ENCODE peak calls at places on chromosomes 13 and 19, in six cellular contexts. F, S, V, J, Y and G are unnamed samples. For H3K4me1, the result is how much of the 10 kb centered on the place peaks cover.

GRCh38 chr19:2426661-2427322 is 594 bp downstream of the TIMM13 start:
- DNase-seq in F (peak), S (peak), V (peak), J (peak), Y (peak), G (peak)

GRCh38 chr13:64239372-64239771 is 2823.7 kb upstream of the PCDH20 start:
- DNase-seq in F (no peak), S (no peak), V (no peak), J (no peak), Y (no peak), G (no peak)

GRCh38 chr19:2982983-2983350 is 5.6 kb downstream of the TLE6 start:
- DNase-seq in F (peak), S (peak), V (peak), J (peak), Y (peak), G (peak)

GRCh38 chr19:17560205-17560595 is 4.8 kb downstream of the COLGALT1 start:
- DNase-seq in F (no peak), S (peak), V (no peak), J (peak), Y (no peak), G (no peak)

GRCh38 chr13:113064534-113065405 is 40.8 kb upstream of the F7 start:
- DNase-seq in F (no peak), S (no peak), V (no peak), J (no peak), Y (no peak), G (peak)

GRCh38 chr13:105442941-105443340 is 1092.5 kb downstream of the EFNB2 start:
- DNase-seq in F (no peak), S (peak), V (no peak), J (no peak), Y (no peak), G (no peak)

GRCh38 chr13:113157206-113157928 is 1.1 kb upstream of the PROZ start:
- DNase-seq in F (no peak), S (no peak), V (peak), J (no peak), Y (no peak), G (no peak)

GRCh38 chr19:38691938-38692457 is 44.5 kb downstream of the ACTN4 start:
- DNase-seq in F (no peak), S (peak), V (peak), J (no peak), Y (no peak), G (peak)

GRCh38 chr13:30466358-30466714 is 600 bp upstream of the HMGB1 start:
- DNase-seq in F (no peak), S (no peak), V (peak), J (no peak), Y (no peak), G (no peak)

GRCh38 chr13:49494645-49495044 is 1.1 kb upstream of the PHF11 start:
- DNase-seq in F (no peak), S (no peak), V (no peak), J (no peak), Y (no peak), G (no peak)

GRCh38 chr13:30818323-30818960 is 83.1 kb downstream of the ALOX5AP start:
- DNase-seq in F (no peak), S (no peak), V (no peak), J (no peak), Y (no peak), G (no peak)

GRCh38 chr13:72536668-72537399 is 190.6 kb downstream of the MZT1 start:
- DNase-seq in F (no peak), S (no peak), V (no peak), J (no peak), Y (peak), G (no peak)

GRCh38 chr19:54518844-54519243 is 16.2 kb downstream of the LAIR2 start:
- DNase-seq in F (no peak), S (no peak), V (no peak), J (no peak), Y (no peak), G (no peak)

GRCh38 chr19:54521022-54521859 is 18.6 kb downstream of the LAIR2 start:
- DNase-seq in F (no peak), S (no peak), V (no peak), J (no peak), Y (no peak), G (no peak)

GRCh38 chr19:54523403-54523802 is 20.8 kb downstream of the LAIR2 start:
- DNase-seq in F (no peak), S (no peak), V (no peak), J (no peak), Y (no peak), G (no peak)

GRCh38 chr19:54525636-54526035 is 23.0 kb downstream of the LAIR2 start:
- DNase-seq in F (no peak), S (no peak), V (no peak), J (no peak), Y (no peak), G (no peak)

DNA sequence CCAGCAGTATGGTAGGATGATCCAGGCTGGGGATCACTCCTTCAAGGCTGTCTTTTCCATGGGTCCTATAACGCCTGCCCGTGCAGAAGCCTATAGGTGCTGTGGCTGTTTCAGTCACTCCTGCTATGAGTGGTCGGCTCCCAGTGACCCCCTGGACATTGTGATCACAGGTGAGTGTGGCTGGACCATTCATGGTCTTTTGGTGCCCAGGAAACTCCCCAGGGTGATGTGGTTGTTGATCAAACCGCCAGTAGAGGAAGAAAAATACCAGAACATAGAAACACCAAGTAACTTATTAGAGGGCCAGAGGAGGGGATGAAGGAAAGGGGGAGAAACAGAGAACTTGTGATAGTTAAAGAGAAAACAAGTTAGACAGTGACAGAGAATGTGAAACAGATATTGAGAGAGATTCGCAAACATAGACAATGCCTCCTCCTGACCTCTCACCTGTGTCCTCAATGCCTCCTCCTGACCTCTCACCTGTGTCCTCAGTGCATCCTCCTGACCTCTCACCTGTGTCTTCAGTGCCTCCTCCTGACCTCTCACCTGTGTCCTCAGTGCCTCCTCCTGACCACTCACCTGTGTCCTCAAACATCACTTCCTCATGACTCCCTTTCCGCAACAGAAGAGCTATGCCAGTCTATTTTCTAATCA is 19.4 kb downstream of the LAIR2 start:
- DNase-seq in F (no peak), S (no peak), V (no peak), J (no peak), Y (no peak), G (no peak)
- H3K4me1 ChIP-seq in F (under half), S (under half), V (under half), J (under half), Y (under half), G (under half)

GRCh38 chr13:31909889-31910551 is 121.6 kb upstream of the FRY start:
- DNase-seq in F (peak), S (peak), V (peak), J (no peak), Y (peak), G (no peak)

GRCh38 chr13:31910633-31911032 is 120.9 kb upstream of the FRY start:
- DNase-seq in F (no peak), S (no peak), V (no peak), J (no peak), Y (no peak), G (no peak)

GRCh38 chr13:31905896-31906295 is 125.7 kb upstream of the FRY start:
- DNase-seq in F (no peak), S (no peak), V (no peak), J (no peak), Y (no peak), G (no peak)

GRCh38 chr13:31904941-31905824 is 126.4 kb upstream of the FRY start:
- DNase-seq in F (no peak), S (no peak), V (no peak), J (no peak), Y (no peak), G (no peak)

DNA sequence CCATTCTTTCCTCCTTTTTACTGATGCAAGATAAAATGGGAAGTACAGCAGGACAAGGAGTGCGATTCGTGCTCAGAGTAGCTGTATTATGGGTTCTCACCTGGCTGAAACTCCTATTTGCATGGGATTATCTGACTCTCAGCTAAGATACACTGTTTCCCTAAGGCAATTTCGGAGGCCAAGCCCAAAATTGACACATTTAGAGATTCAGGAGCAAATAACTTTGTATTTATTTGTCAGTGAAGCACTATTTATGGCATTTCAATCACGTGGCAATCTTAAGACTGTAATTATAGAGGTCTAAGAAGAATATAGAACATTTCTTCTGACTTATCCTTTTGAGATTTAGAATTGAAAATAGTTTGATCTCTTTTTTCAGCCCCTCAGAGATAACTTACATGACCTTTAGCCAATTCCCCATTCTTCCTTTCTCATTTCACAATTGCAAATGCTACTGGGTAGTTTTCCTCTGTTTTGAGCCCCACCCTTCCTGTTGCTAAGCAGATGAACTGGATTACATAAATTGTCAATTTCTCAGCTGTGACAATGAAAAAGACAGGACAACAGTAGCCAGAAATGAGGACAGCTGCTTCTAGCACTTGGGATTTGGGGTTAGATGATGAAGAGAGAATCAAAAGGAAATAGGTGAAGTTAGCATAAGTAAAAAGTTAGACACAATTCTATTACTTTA is 122.7 kb upstream of the FRY start:
- DNase-seq in F (no peak), S (no peak), V (no peak), J (no peak), Y (no peak), G (no peak)
- TF ChIP-seq CTCF in F (no peak), S (no peak), V (no peak), J (no peak), Y (no peak), G (no peak)

GRCh38 chr19:12790628-12791344 is 500 bp upstream of the JUNB start:
- DNase-seq in F (no peak), S (no peak), V (no peak), J (no peak), Y (peak), G (no peak)

GRCh38 chr19:12789904-12790619 is 1.2 kb upstream of the JUNB start:
- DNase-seq in F (peak), S (peak), V (peak), J (peak), Y (peak), G (peak)

GRCh38 chr19:12792048-12792852 is 964 bp downstream of the JUNB start:
- DNase-seq in F (peak), S (peak), V (peak), J (peak), Y (peak), G (peak)

GRCh38 chr19:12792853-12793289 is 1.6 kb downstream of the JUNB start:
- DNase-seq in F (no peak), S (no peak), V (no peak), J (no peak), Y (no peak), G (no peak)

GRCh38 chr19:12791345-12792047 is at the start of gene JUNB:
- DNase-seq in F (peak), S (peak), V (peak), J (peak), Y (peak), G (peak)
- H3K4me1 ChIP-seq in F (under half), S (half or more), V (under half), J (under half), Y (under half), G (under half)

DNA sequence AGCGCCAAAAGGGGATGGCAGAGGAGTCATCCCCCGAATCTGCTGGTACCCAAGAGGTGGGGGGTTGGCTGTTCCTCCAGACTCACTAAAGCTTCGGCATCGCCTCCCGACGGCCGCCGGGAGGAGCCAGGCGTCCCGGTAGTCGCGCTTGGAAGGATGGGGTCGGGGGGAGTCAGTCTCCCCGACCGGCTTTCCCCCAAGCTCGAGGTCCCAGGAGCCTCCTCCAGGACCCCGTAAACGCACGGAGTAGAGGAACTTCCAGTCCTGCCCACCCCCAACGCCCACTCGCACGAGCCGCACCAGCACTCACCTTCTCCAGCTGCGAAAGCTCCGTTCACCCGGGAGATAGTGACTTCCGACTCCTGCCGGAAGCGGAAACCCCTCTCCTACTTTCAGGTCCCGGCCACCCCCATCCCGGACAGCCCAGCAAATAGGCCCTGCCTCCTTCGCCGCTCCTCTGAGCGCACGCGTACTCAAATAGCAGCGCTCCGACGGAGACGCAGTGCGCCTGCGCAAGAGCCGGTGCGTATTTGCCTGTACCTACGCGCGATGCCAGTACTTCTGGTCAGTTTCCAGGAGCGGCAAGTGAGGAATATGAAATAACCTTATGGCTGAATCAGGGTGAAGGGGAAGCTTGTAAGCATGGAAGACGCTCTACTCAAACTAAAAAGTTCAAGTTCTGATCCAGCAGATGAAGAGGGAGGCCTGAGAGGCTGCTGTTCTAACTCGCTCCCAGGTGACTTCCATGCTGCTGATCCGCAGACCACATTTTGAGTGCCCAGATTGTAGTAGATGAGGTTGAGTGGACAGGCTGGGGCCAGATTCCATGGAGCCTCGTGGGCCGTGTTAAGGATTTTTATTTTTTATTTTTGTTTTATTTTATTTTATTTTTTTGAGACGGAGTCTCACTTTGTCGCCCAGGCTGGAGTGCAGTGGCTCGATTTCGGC is at the start of gene ELOF1:
- DNase-seq in F (peak), S (peak), V (peak), J (peak), Y (peak), G (peak)
- TF ChIP-seq CTCF in F (no peak), S (peak), V (no peak), J (peak), Y (no peak), G (peak)